ENCODE peak calls at places on chromosomes 11 and 22, in five cellular contexts. V is activated CD8-positive, alpha-beta memory T cell treated with anti-CD3 and anti-CD28 coated beads for 1 hour; L is glomerular endothelial cell; D is NAMALWA; B is A549. N is an unnamed sample.
A peak's percentile ranks its signal among the peaks of the same experiment; 100 is the strongest.

GRCh38 chr11:75554258-75555022 is 7.6 kb upstream of the SERPINH1 start:
- DNase-seq in V (no peak), L (no peak), D (peak; percentile 50), B (no peak), N (peak; percentile 88)

GRCh38 chr11:17012179-17012578 is 2.0 kb downstream of the PLEKHA7 start:
- DNase-seq in V (no peak), L (no peak), D (no peak), B (no peak), N (peak; percentile 52)

GRCh38 chr11:20226936-20227335 is 66.7 kb upstream of the DBX1 start:
- DNase-seq in V (no peak), L (no peak), D (no peak), B (no peak), N (no peak)

GRCh38 chr11:114075891-114076441 is 16.5 kb downstream of the ZBTB16 start:
- DNase-seq in V (no peak), L (no peak), D (peak; percentile 31), B (peak; percentile 30), N (peak; percentile 88)

GRCh38 chr11:79201637-79202347 is 239.0 kb downstream of the TENM4 start:
- DNase-seq in V (no peak), L (no peak), D (no peak), B (no peak), N (no peak)

GRCh38 chr11:15148181-15148580 is 33.5 kb downstream of the INSC start:
- DNase-seq in V (no peak), L (no peak), D (no peak), B (no peak), N (no peak)

GRCh38 chr11:35923452-35923851 is 20.4 kb upstream of the LDLRAD3 start:
- DNase-seq in V (no peak), L (no peak), D (no peak), B (no peak), N (no peak)

GRCh38 chr11:101128571-101129202 is 926 bp downstream of the PGR start:
- DNase-seq in V (no peak), L (no peak), D (no peak), B (no peak), N (peak; percentile 46)

GRCh38 chr11:11035331-11035730 is 177.5 kb upstream of the ZBED5 start:
- DNase-seq in V (no peak), L (no peak), D (no peak), B (no peak), N (peak; percentile 7)

GRCh38 chr22:41471606-41472005 is 2.7 kb downstream of the ACO2 start:
- DNase-seq in V (no peak), L (no peak), D (no peak), B (no peak), N (no peak)

GRCh38 chr11:122601131-122602125 is 54.1 kb upstream of the UBASH3B start:
- DNase-seq in V (no peak), L (no peak), D (no peak), B (peak; percentile 56), N (no peak)

GRCh38 chr11:28981331-28981865 is 873.2 kb downstream of the METTL15 start:
- DNase-seq in V (no peak), L (no peak), D (no peak), B (no peak), N (no peak)

GRCh38 chr11:13110929-13111812 is 102.1 kb downstream of the RASSF10 start:
- DNase-seq in V (no peak), L (peak; percentile 56), D (no peak), B (peak; percentile 64), N (no peak)

GRCh38 chr11:134815404-134815803 is 403.4 kb upstream of the B3GAT1 start:
- DNase-seq in V (no peak), L (no peak), D (no peak), B (no peak), N (no peak)

GRCh38 chr11:122791411-122791810 is 46.9 kb upstream of the CRTAM start:
- DNase-seq in V (no peak), L (no peak), D (no peak), B (no peak), N (no peak)

GRCh38 chr11:75656044-75656726 is 12.7 kb downstream of the MAP6 start:
- DNase-seq in V (no peak), L (no peak), D (no peak), B (no peak), N (no peak)

GRCh38 chr11:68017858-68018729 is 8.0 kb downstream of the ALDH3B1 start:
- DNase-seq in V (no peak), L (no peak), D (no peak), B (peak; percentile 65), N (no peak)

GRCh38 chr11:60161766-60162165 is 21.1 kb downstream of the MS4A6A start:
- DNase-seq in V (no peak), L (no peak), D (no peak), B (no peak), N (no peak)

GRCh38 chr11:59216654-59217640 is 4.2 kb upstream of the MPEG1 start:
- DNase-seq in V (no peak), L (no peak), D (peak; percentile 96), B (no peak), N (no peak)

GRCh38 chr11:117861151-117862018 is 15.1 kb downstream of the FXYD6 start:
- DNase-seq in V (no peak), L (no peak), D (no peak), B (no peak), N (peak; percentile 96)

GRCh38 chr11:66996609-66997273 is 21.6 kb downstream of the C11orf86 start:
- DNase-seq in V (no peak), L (no peak), D (no peak), B (peak; percentile 79), N (no peak)

GRCh38 chr11:114846040-114846791 is 167.9 kb downstream of the NXPE2 start:
- DNase-seq in V (no peak), L (no peak), D (no peak), B (peak; percentile 10), N (no peak)

GRCh38 chr11:65217441-65218423 is 36.0 kb downstream of the CAPN1 start:
- DNase-seq in V (no peak), L (no peak), D (no peak), B (no peak), N (no peak)

GRCh38 chr11:63212742-63213141 is 30.7 kb downstream of the SLC22A25 start:
- DNase-seq in V (no peak), L (peak; percentile 10), D (peak; percentile 54), B (peak; percentile 30), N (peak; percentile 63)

GRCh38 chr11:12066799-12067508 is 43.4 kb upstream of the MICAL2 start:
- DNase-seq in V (no peak), L (no peak), D (no peak), B (peak; percentile 93), N (peak; percentile 40)

GRCh38 chr11:126914166-126914565 is 86.4 kb downstream of the KIRREL3 start:
- DNase-seq in V (no peak), L (no peak), D (no peak), B (no peak), N (no peak)

GRCh38 chr22:42091446-42091764 is 833 bp upstream of the NDUFA6 start:
- DNase-seq in V (no peak), L (no peak), D (no peak), B (no peak), N (no peak)

GRCh38 chr11:116394022-116394421 is 378.8 kb downstream of the BUD13 start:
- DNase-seq in V (no peak), L (no peak), D (no peak), B (no peak), N (no peak)

GRCh38 chr11:45180158-45180887 is 33.9 kb downstream of the PRDM11 start:
- DNase-seq in V (no peak), L (no peak), D (no peak), B (peak; percentile 60), N (peak; percentile 74)

GRCh38 chr11:19814421-19814820 is 101.8 kb downstream of the NAV2 start:
- DNase-seq in V (no peak), L (no peak), D (no peak), B (no peak), N (peak; percentile 68)

GRCh38 chr22:22422629-22423112 is 85.9 kb downstream of the ZNF280B start:
- DNase-seq in V (peak; percentile 42), L (peak; percentile 10), D (peak; percentile 95), B (peak; percentile 63), N (peak; percentile 84)

GRCh38 chr11:110356769-110357671 is 60.6 kb upstream of the RDX start:
- DNase-seq in V (no peak), L (no peak), D (no peak), B (peak; percentile 92), N (no peak)

GRCh38 chr11:68116126-68116525 is 5.1 kb downstream of the CHKA start:
- DNase-seq in V (no peak), L (no peak), D (no peak), B (no peak), N (no peak)

GRCh38 chr22:37639070-37639760 is at the start of gene SH3BP1:
- DNase-seq in V (peak; percentile 48), L (no peak), D (peak; percentile 57), B (no peak), N (peak; percentile 87)

GRCh38 chr11:72971211-72971610 is 157.0 kb downstream of the ATG16L2 start:
- DNase-seq in V (no peak), L (no peak), D (no peak), B (no peak), N (no peak)

GRCh38 chr11:68954970-68955958 is 25.5 kb downstream of the MRGPRD start:
- DNase-seq in V (no peak), L (no peak), D (no peak), B (peak; percentile 17), N (peak; percentile 47)

N was measured in GM23338.